ENCODE peak calls at places on chromosomes 13 and 19, in six cellular contexts. W, E, O, P, G and A are unnamed samples.

GRCh38 chr19:1055886-1056620 is 10.9 kb upstream of the ARHGAP45 start:
- DNase-seq in W (no peak), E (no peak), O (no peak), P (no peak), G (no peak), A (peak)

GRCh38 chr19:1064661-1065605 is 2.0 kb upstream of the ARHGAP45 start:
- DNase-seq in W (peak), E (peak), O (peak), P (no peak), G (peak), A (no peak)

GRCh38 chr19:800360-801029 is 3.2 kb downstream of the PTBP1 start:
- DNase-seq in W (peak), E (no peak), O (no peak), P (no peak), G (no peak), A (no peak)

GRCh38 chr19:15199219-15199651 is 1.6 kb downstream of the NOTCH3 start:
- DNase-seq in W (no peak), E (no peak), O (no peak), P (no peak), G (no peak), A (no peak)

GRCh38 chr13:22014469-22014868 is 343.6 kb downstream of the FGF9 start:
- DNase-seq in W (no peak), E (no peak), O (no peak), P (no peak), G (no peak), A (no peak)

GRCh38 chr13:105603283-105603682 is 932.2 kb downstream of the EFNB2 start:
- DNase-seq in W (no peak), E (no peak), O (no peak), P (no peak), G (no peak), A (no peak)

GRCh38 chr13:112704634-112705145 is 14.9 kb downstream of the ATP11A start:
- DNase-seq in W (no peak), E (no peak), O (no peak), P (no peak), G (no peak), A (no peak)

GRCh38 chr19:35754365-35755139 is 2.3 kb downstream of the HSPB6 start:
- DNase-seq in W (peak), E (no peak), O (no peak), P (no peak), G (no peak), A (no peak)

GRCh38 chr13:40776681-40777165 is 5.7 kb upstream of the MRPS31 start:
- DNase-seq in W (no peak), E (peak), O (no peak), P (no peak), G (no peak), A (peak)

GRCh38 chr19:807627-808175 is 10.4 kb downstream of the PTBP1 start:
- DNase-seq in W (no peak), E (no peak), O (no peak), P (no peak), G (no peak), A (no peak)

GRCh38 chr13:73428137-73428536 is 369.3 kb downstream of the KLF5 start:
- DNase-seq in W (peak), E (no peak), O (no peak), P (no peak), G (no peak), A (no peak)

GRCh38 chr19:46715620-46716012 is 1.3 kb downstream of the PRKD2 start:
- DNase-seq in W (no peak), E (no peak), O (no peak), P (no peak), G (no peak), A (no peak)

GRCh38 chr13:88590574-88590973 is 919.4 kb downstream of the SLITRK5 start:
- DNase-seq in W (no peak), E (no peak), O (no peak), P (no peak), G (no peak), A (no peak)

GRCh38 chr13:97567510-97568243 is 133.7 kb downstream of the RAP2A start:
- DNase-seq in W (peak), E (no peak), O (no peak), P (no peak), G (no peak), A (no peak)

GRCh38 chr13:111281751-111282311 is 38.6 kb upstream of the TEX29 start:
- DNase-seq in W (peak), E (no peak), O (no peak), P (peak), G (no peak), A (no peak)

GRCh38 chr19:30011051-30011578 is 69.1 kb downstream of the URI1 start:
- DNase-seq in W (no peak), E (no peak), O (no peak), P (no peak), G (no peak), A (no peak)
- TF ChIP-seq CTCF in W (peak), E (no peak), O (no peak), P (no peak), G (no peak), A (no peak)

GRCh38 chr13:91647361-91647970 is 249.0 kb downstream of the GPC5 start:
- DNase-seq in W (peak), E (no peak), O (no peak), P (peak), G (peak), A (no peak)
- TF ChIP-seq CTCF in W (peak), E (no peak), O (no peak), P (peak), G (peak), A (peak)

GRCh38 chr19:13804830-13805683 is 9.8 kb downstream of the ZSWIM4 start:
- DNase-seq in W (no peak), E (no peak), O (no peak), P (no peak), G (no peak), A (no peak)
- TF ChIP-seq CTCF in W (peak), E (no peak), O (peak), P (peak), G (peak), A (no peak)

DNA sequence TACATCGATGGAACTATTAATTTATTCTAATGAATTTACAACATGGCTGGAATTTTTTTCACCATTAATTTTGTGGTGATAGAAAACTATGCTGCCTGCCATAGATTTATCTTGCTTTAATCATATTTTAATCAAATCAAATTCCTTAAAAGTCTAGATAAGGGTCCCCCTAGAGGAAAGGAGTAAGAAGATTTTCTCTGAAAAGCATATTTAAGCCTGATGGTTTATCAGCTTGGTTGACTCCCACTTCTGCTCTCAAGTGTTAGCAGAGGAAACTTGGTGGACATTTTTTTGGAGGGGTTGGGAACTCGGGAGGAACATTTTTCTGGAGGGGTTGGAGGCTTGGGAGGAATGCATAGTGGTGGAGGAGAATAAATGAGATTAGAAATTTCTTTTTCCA is 253.3 kb downstream of the KCNRG start:
- DNase-seq in W (peak), E (no peak), O (no peak), P (no peak), G (no peak), A (no peak)
- TF ChIP-seq CTCF in W (peak), E (no peak), O (peak), P (no peak), G (peak), A (no peak)

GRCh38 chr19:39413903-39414608 is 1.6 kb downstream of the PLEKHG2 start:
- DNase-seq in W (no peak), E (no peak), O (no peak), P (no peak), G (no peak), A (no peak)
- TF ChIP-seq CTCF in W (peak), E (no peak), O (peak), P (peak), G (no peak), A (no peak)

GRCh38 chr19:6717036-6717435 is 3.4 kb downstream of the C3 start:
- DNase-seq in W (no peak), E (no peak), O (no peak), P (no peak), G (no peak), A (peak)
- TF ChIP-seq CTCF in W (peak), E (no peak), O (no peak), P (no peak), G (no peak), A (no peak)